ENCODE peak calls at places on chromosomes 11 and 22, in seven cellular contexts. O is ovary, U is colonic mucosa, Z is heart left ventricle, X is lower lobe of right lung, T is body of pancreas, V is breast epithelium. P is an unnamed sample.

GRCh38 chr11:17481905-17482304 is 5.3 kb upstream of the ABCC8 start:
- DNase-seq in V (no peak), T (no peak), O (no peak), Z (no peak), X (no peak), U (no peak), P (no peak)

GRCh38 chr11:71451596-71452353 is 1.2 kb upstream of the NADSYN1 start:
- DNase-seq in Z (no peak), O (no peak), T (peak; percentile 50), U (peak; percentile 71), X (no peak), V (no peak), P (no peak)

GRCh38 chr11:125062931-125063428 is at the start of gene SLC37A2:
- DNase-seq in X (peak; percentile 84), T (peak; percentile 64), Z (peak; percentile 68), O (peak; percentile 65), V (no peak), U (peak; percentile 40), P (peak; percentile 68)

GRCh38 chr11:66489636-66490035 is 9.4 kb downstream of the DPP3 start:
- DNase-seq in O (no peak), Z (no peak), T (no peak), V (no peak), X (no peak), U (no peak), P (no peak)

GRCh38 chr22:42419328-42419881 is 12.8 kb downstream of the NFAM1 start:
- DNase-seq in O (no peak), Z (no peak), V (no peak), X (no peak), U (no peak), T (no peak), P (no peak)

GRCh38 chr11:125114518-125114917 is 3.1 kb upstream of the TMEM218 start:
- DNase-seq in T (no peak), U (no peak), V (no peak), Z (no peak), X (no peak), O (no peak), P (no peak)

GRCh38 chr11:18352581-18352980 is 30.2 kb downstream of the GTF2H1 start:
- DNase-seq in U (no peak), V (no peak), X (no peak), Z (no peak), T (no peak), O (no peak), P (no peak)

GRCh38 chr11:17887779-17888178 is 125.1 kb downstream of the SERGEF start:
- DNase-seq in U (no peak), T (no peak), O (no peak), Z (no peak), X (no peak), V (no peak), P (no peak)

DNA sequence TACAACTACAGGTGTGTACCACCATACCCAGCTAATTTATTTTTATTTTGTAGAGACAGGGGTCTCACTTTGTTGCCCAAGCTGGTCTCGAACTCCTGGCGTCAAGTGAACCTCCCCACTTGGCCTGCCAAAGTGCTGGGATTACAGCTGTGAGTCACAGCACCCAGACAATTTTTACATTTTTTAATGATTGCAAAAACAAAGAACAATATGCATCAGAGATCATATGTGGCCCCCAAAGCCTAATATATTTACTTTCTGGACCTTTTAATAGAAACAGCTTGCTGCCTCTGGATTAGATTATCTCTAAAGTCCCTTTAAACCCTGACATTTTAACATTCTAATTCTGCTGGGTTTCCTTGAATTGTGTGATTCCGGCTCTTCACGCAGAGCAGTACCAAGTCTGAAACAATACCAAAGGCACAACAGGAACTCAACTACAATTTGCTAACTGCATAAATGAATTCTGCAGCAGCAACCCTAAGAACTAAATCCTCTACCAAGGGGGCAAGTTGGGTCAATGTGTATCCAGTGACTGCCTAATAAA is 25.0 kb downstream of the RAB30 start:
- DNase-seq in X (no peak), O (no peak), V (no peak), T (no peak), Z (no peak), U (no peak), P (no peak)
- H3K4me1 ChIP-seq in X (peaks cover 30% of the 10 kb centered on the region), O (peaks cover 6% of the 10 kb centered on the region), V (no peaks in the 10 kb centered on the region), T (peaks cover 6% of the 10 kb centered on the region), Z (peaks cover 18% of the 10 kb centered on the region), U (no peaks in the 10 kb centered on the region), P (peaks cover 9% of the 10 kb centered on the region)

DNA sequence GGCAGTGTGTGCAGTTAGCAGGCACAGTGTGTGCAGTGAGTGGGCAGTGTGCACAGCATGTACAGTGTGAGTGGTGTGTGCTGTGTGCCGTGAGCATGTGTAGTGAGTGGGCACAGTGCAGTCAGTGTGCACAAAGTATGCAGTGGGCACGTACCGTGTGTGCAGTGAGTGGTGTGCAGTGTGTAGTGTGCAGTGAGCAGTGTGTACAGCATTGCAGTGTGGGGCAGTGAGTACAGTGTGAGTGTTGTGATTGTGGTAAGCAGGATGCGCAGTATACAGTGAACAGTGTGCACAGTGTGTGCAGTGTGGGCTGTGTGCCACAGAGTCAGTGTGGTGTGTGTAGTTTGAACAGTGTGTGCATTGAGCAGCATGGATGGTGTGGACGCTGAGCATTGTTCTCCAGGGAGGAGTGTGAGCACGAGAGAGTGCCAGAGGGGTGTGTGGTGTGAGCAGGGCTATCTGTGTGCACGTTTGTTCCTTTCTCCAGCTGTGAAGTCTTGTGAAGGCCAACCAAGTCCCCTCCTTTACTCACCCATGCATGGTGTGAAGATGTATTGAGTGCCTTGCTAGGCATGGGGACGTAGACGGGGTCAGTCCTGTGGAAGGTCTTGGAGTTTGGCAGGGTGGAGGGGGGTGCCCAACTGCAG is 3.1 kb downstream of the SHANK3 start:
- DNase-seq in T (no peak), O (no peak), U (no peak), V (no peak), Z (no peak), X (no peak), P (no peak)
- H3K4me3 ChIP-seq in T (no peak overlapping the region), O (no peak overlapping the region), U (no peak overlapping the region), V (peak overlapping the region; percentile 56), Z (no peak overlapping the region), X (peak overlapping the region; percentile 58), P (no peak overlapping the region)

GRCh38 chr22:31950226-31950625 is 5.9 kb downstream of the YWHAH start:
- DNase-seq in X (no peak), O (no peak), U (no peak), T (no peak), V (no peak), Z (no peak), P (no peak)

GRCh38 chr22:31951201-31952093 is 7.1 kb downstream of the YWHAH start:
- DNase-seq in V (no peak), Z (no peak), U (no peak), T (no peak), X (no peak), O (no peak), P (no peak)

GRCh38 chr22:31952459-31952858 is 8.1 kb downstream of the YWHAH start:
- DNase-seq in U (no peak), O (no peak), Z (no peak), X (no peak), V (no peak), T (no peak), P (no peak)

GRCh38 chr22:31953251-31953650 is 8.9 kb downstream of the YWHAH start:
- DNase-seq in O (no peak), U (no peak), V (no peak), X (no peak), T (no peak), Z (no peak), P (no peak)

DNA sequence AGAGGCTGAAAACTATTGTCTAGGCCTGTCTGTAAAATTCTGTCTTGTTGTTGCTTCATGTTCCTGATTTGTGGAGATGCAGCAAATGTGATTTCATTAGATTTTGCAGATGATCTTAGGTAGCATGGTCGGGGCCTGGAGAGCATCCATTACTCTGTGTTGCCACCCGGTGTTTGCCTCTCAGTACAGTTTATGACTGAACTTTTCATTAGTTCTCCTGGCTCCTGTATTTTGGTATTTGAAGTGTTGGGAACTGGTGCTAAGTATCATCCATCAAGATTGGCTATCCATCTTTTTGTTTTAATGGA is 7.7 kb downstream of the YWHAH start:
- DNase-seq in X (no peak), O (no peak), U (no peak), T (no peak), Z (no peak), V (no peak), P (no peak)
- H3K4me1 ChIP-seq in X (peaks cover 81% of the 10 kb centered on the region), O (peaks cover 15% of the 10 kb centered on the region), U (peaks cover 16% of the 10 kb centered on the region), T (peaks cover 65% of the 10 kb centered on the region), Z (peaks cover 12% of the 10 kb centered on the region), V (no peaks in the 10 kb centered on the region), P (peaks cover 70% of the 10 kb centered on the region)

GRCh38 chr22:45235101-45235777 is 5.5 kb downstream of the KIAA0930 start:
- DNase-seq in T (peak; percentile 38), U (no peak), V (no peak), Z (peak; percentile 49), O (no peak), X (peak; percentile 52), P (no peak)
- H3K4me3 ChIP-seq in T (no peak overlapping the region), U (no peak overlapping the region), V (no peak overlapping the region), Z (no peak overlapping the region), O (no peak overlapping the region), X (peak overlapping the region; percentile 11), P (no peak overlapping the region)

P was measured in CD4-positive, CD25-positive, alpha-beta regulatory T cell.